ENCODE peak calls at places on chromosomes 12 and 14, in five cellular contexts. One of them, this sample, is unnamed.

GRCh38 chr12:87766044-87766443 is 263.2 kb downstream of the C12orf50 start:
- DNase-seq in HepG2: no peak
- DNase-seq in K562: no peak
- DNase-seq in IMR-90: no peak
- DNase-seq in A549: no peak
- DNase-seq in this sample: no peak

GRCh38 chr14:100747021-100747586 is 20.4 kb downstream of the DLK1 start:
- DNase-seq in HepG2: peak; percentile 55
- DNase-seq in K562: no peak
- DNase-seq in IMR-90: peak; percentile 92
- DNase-seq in A549: peak; percentile 73
- DNase-seq in this sample: no peak

GRCh38 chr14:92942976-92943710 is 20.2 kb downstream of the CHGA start:
- DNase-seq in HepG2: no peak
- DNase-seq in K562: no peak
- DNase-seq in IMR-90: no peak
- DNase-seq in A549: no peak
- DNase-seq in this sample: no peak

GRCh38 chr14:27386391-27386790 is 788.6 kb upstream of the NOVA1 start:
- DNase-seq in HepG2: no peak
- DNase-seq in K562: no peak
- DNase-seq in IMR-90: no peak
- DNase-seq in A549: no peak
- DNase-seq in this sample: no peak

GRCh38 chr12:104571328-104571727 is 114.6 kb downstream of the CHST11 start:
- DNase-seq in HepG2: no peak
- DNase-seq in K562: no peak
- DNase-seq in IMR-90: no peak
- DNase-seq in A549: no peak
- DNase-seq in this sample: no peak

GRCh38 chr12:89619764-89620163 is 88.9 kb downstream of the ATP2B1 start:
- DNase-seq in HepG2: no peak
- DNase-seq in K562: no peak
- DNase-seq in IMR-90: no peak
- DNase-seq in A549: no peak
- DNase-seq in this sample: no peak

GRCh38 chr12:116675339-116676107 is 62.3 kb downstream of the SPRING1 start:
- DNase-seq in HepG2: no peak
- DNase-seq in K562: no peak
- DNase-seq in IMR-90: no peak
- DNase-seq in A549: no peak
- DNase-seq in this sample: no peak

GRCh38 chr14:65101631-65102440 is 481 bp downstream of the MAX start:
- DNase-seq in HepG2: no peak
- DNase-seq in K562: no peak
- DNase-seq in IMR-90: no peak
- DNase-seq in A549: no peak
- DNase-seq in this sample: peak; percentile 57

GRCh38 chr14:73613046-73613383 is 698 bp downstream of the ACOT6 start:
- DNase-seq in HepG2: no peak
- DNase-seq in K562: no peak
- DNase-seq in IMR-90: no peak
- DNase-seq in A549: peak; percentile 52
- DNase-seq in this sample: no peak

GRCh38 chr12:82858534-82858917 is 171.8 kb downstream of the TMTC2 start:
- DNase-seq in HepG2: no peak
- DNase-seq in K562: no peak
- DNase-seq in IMR-90: no peak
- DNase-seq in A549: no peak
- DNase-seq in this sample: no peak

GRCh38 chr14:79513446-79513845 is 697.9 kb downstream of the DIO2 start:
- DNase-seq in HepG2: no peak
- DNase-seq in K562: no peak
- DNase-seq in IMR-90: no peak
- DNase-seq in A549: no peak
- DNase-seq in this sample: no peak

GRCh38 chr14:69657961-69658360 is 46.6 kb downstream of the SUSD6 start:
- DNase-seq in HepG2: peak; percentile 63
- DNase-seq in K562: peak; percentile 20
- DNase-seq in IMR-90: peak; percentile 42
- DNase-seq in A549: no peak
- DNase-seq in this sample: no peak

GRCh38 chr14:104705340-104706047 is 16.1 kb downstream of the INF2 start:
- DNase-seq in HepG2: no peak
- DNase-seq in K562: no peak
- DNase-seq in IMR-90: peak; percentile 19
- DNase-seq in A549: peak; percentile 56
- DNase-seq in this sample: no peak

GRCh38 chr14:57845802-57846531 is 19.9 kb downstream of the SLC35F4 start:
- DNase-seq in HepG2: no peak
- DNase-seq in K562: no peak
- DNase-seq in IMR-90: no peak
- DNase-seq in A549: no peak
- DNase-seq in this sample: no peak

GRCh38 chr12:93785262-93786010 is 108.3 kb downstream of the CRADD start:
- DNase-seq in HepG2: peak; percentile 63
- DNase-seq in K562: peak; percentile 55
- DNase-seq in IMR-90: peak; percentile 97
- DNase-seq in A549: peak; percentile 96
- DNase-seq in this sample: no peak

GRCh38 chr14:53273671-53274072 is 120.5 kb upstream of the DDHD1 start:
- DNase-seq in HepG2: peak; percentile 12
- DNase-seq in K562: peak; percentile 11
- DNase-seq in IMR-90: peak; percentile 10
- DNase-seq in A549: peak; percentile 42
- DNase-seq in this sample: no peak

GRCh38 chr12:66678640-66679268 is at the start of gene GRIP1:
- DNase-seq in HepG2: no peak
- DNase-seq in K562: no peak
- DNase-seq in IMR-90: no peak
- DNase-seq in A549: no peak
- DNase-seq in this sample: no peak

GRCh38 chr12:57355734-57356133 is 75.1 kb downstream of the R3HDM2 start:
- DNase-seq in HepG2: no peak
- DNase-seq in K562: no peak
- DNase-seq in IMR-90: no peak
- DNase-seq in A549: no peak
- DNase-seq in this sample: no peak

GRCh38 chr14:66824251-66824650 is 316.3 kb downstream of the GPHN start:
- DNase-seq in HepG2: no peak
- DNase-seq in K562: no peak
- DNase-seq in IMR-90: no peak
- DNase-seq in A549: no peak
- DNase-seq in this sample: no peak

GRCh38 chr14:80988742-80989429 is 33.5 kb downstream of the TSHR start:
- DNase-seq in HepG2: no peak
- DNase-seq in K562: no peak
- DNase-seq in IMR-90: peak; percentile 30
- DNase-seq in A549: no peak
- DNase-seq in this sample: no peak

GRCh38 chr12:43318002-43318401 is 234.0 kb downstream of the ADAMTS20 start:
- DNase-seq in HepG2: no peak
- DNase-seq in K562: no peak
- DNase-seq in IMR-90: no peak
- DNase-seq in A549: no peak
- DNase-seq in this sample: no peak

GRCh38 chr14:60905930-60906329 is 74.9 kb downstream of the TRMT5 start:
- DNase-seq in HepG2: no peak
- DNase-seq in K562: no peak
- DNase-seq in IMR-90: peak; percentile 38
- DNase-seq in A549: no peak
- DNase-seq in this sample: no peak

GRCh38 chr14:99865408-99865807 is 72.2 kb downstream of the EML1 start:
- DNase-seq in HepG2: no peak
- DNase-seq in K562: no peak
- DNase-seq in IMR-90: no peak
- DNase-seq in A549: no peak
- DNase-seq in this sample: no peak

GRCh38 chr12:10354502-10354901 is 35.3 kb downstream of the KLRK1 start:
- DNase-seq in HepG2: peak; percentile 19
- DNase-seq in K562: no peak
- DNase-seq in IMR-90: no peak
- DNase-seq in A549: no peak
- DNase-seq in this sample: no peak

GRCh38 chr12:58176296-58176869 is 235.0 kb downstream of the ATP23 start:
- DNase-seq in HepG2: peak; percentile 49
- DNase-seq in K562: peak; percentile 15
- DNase-seq in IMR-90: peak; percentile 38
- DNase-seq in A549: peak; percentile 65
- DNase-seq in this sample: peak; percentile 26

GRCh38 chr12:27618836-27619235 is 77.4 kb upstream of the REP15 start:
- DNase-seq in HepG2: no peak
- DNase-seq in K562: no peak
- DNase-seq in IMR-90: peak; percentile 12
- DNase-seq in A549: no peak
- DNase-seq in this sample: no peak

GRCh38 chr14:72549026-72549425 is 344.9 kb downstream of the DPF3 start:
- DNase-seq in HepG2: no peak
- DNase-seq in K562: no peak
- DNase-seq in IMR-90: peak; percentile 22
- DNase-seq in A549: no peak
- DNase-seq in this sample: no peak

GRCh38 chr12:55935742-55936151 is 4.8 kb downstream of the DGKA start:
- DNase-seq in HepG2: no peak
- DNase-seq in K562: no peak
- DNase-seq in IMR-90: no peak
- DNase-seq in A549: no peak
- DNase-seq in this sample: no peak

GRCh38 chr14:101074124-101075024 is 170.9 kb upstream of the RTL1 start:
- DNase-seq in HepG2: no peak
- DNase-seq in K562: no peak
- DNase-seq in IMR-90: no peak
- DNase-seq in A549: no peak
- DNase-seq in this sample: peak; percentile 36

DNA sequence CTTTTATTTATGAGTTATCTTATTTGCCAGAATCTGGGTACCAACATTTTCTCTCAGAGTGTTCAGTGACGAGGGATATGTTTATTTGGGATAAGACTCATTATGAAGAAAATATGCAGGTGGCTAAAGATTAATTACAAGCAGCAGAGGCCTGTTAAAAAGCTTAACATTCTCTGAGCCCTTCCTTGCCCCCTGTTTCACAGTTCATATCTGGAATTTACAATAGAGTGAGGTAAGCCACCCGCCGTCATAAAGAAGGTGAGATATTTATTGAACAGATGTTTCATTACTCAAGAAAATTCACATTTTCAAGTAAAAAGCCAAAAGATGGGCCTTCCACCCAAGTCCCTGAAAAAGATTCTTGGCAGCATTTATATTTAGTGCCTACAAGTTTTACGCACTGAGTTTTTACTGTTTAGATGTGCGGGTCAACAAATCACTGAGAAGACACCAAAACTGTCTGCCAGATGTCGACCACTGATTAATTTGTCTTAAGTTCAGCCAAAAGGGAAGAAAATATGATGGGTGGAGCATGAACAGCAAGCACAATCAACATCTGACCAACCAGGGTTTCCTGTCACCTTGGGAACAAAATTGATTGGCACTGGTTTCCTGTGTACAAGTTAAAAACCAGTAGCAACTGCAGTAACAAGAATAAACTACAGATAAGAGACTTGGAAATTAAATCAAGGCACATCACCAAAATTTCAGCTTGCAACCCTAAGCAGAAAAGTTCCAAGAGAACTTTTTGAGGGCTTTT is 85.5 kb upstream of the PTPRB start:
- DNase-seq in HepG2: no peak
- DNase-seq in K562: no peak
- DNase-seq in IMR-90: no peak
- DNase-seq in A549: no peak
- DNase-seq in this sample: peak; percentile 10
- TF ChIP-seq RFX5 in HepG2: no peak
- TF ChIP-seq RFX5 in K562: no peak
- TF ChIP-seq RFX5 in IMR-90: no peak
- TF ChIP-seq RFX5 in A549: no peak
- TF ChIP-seq RFX5 in this sample: no peak

DNA sequence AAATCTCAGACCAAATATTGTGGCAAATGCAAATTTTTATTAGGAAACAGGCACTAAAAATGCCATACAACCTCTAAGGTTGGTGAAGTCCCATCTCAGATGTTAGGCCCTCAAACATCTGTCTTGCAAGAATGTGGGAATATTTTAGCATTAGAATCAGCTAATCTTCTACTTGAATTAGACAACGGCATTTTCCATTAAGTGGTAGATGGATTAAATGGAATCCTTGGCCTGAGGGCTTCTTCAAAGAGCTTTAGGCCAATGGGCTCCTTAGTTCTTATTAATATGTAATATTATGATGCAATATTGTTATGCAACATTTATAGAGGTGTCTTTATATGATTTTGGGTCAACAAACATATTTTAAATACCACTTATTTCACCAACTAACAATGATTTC is 122.9 kb upstream of the PLEKHA5 start:
- DNase-seq in HepG2: no peak
- DNase-seq in K562: no peak
- DNase-seq in IMR-90: no peak
- DNase-seq in A549: no peak
- DNase-seq in this sample: no peak
- TF ChIP-seq RFX5 in HepG2: no peak
- TF ChIP-seq RFX5 in K562: no peak
- TF ChIP-seq RFX5 in IMR-90: no peak
- TF ChIP-seq RFX5 in A549: no peak
- TF ChIP-seq RFX5 in this sample: no peak

DNA sequence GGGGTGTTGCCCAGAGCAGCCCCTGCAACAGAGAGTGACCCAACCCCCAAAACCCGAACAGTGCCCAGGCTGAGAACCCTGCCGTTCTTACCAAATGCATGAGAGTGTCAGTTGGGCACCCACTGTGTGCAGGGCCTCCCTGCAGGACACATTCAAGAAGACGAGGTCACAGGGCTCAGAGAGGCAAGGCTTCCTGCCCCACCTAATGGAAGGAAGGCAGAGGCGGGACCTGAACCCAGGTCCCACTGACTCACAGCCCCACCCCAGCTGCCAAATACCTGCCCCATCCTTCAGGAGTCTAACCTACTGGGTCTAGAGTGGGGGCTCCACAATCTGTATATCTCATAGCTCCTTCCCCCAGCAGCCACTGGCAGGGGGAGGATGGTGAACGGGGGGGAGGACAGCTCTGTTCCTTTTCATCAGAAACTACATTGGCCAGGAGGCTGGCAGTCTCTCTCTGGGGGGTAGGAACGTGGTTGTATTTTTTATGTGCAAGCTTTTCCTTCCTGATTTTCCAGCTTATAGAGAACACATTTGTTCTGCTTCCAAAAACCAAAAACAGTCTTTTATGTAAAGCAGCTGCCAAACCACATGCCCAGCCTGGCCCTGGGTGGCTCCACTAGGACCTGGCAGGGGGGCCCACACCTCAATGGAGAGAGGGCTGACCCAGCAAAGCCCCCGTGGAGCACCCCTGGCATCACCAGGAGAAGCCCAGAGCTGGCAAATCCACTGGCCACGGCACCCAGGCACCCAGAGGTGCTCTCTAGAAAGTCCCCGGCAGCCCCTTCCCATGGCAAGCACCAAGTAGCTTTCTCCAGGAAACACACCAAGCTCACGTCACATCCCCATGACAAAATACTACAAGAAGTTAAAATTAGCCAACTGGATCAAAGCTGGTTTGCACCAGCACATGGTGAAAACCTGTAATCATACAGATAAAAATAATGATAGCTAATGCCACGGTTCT is 17.0 kb downstream of the NCOR2 start:
- DNase-seq in HepG2: no peak
- DNase-seq in K562: no peak
- DNase-seq in IMR-90: no peak
- DNase-seq in A549: no peak
- DNase-seq in this sample: no peak
- TF ChIP-seq RFX5 in HepG2: no peak
- TF ChIP-seq RFX5 in K562: no peak
- TF ChIP-seq RFX5 in IMR-90: no peak
- TF ChIP-seq RFX5 in A549: no peak
- TF ChIP-seq RFX5 in this sample: no peak

GRCh38 chr12:113184098-113184899 is 979 bp downstream of the DDX54 start:
- DNase-seq in HepG2: no peak
- DNase-seq in K562: no peak
- DNase-seq in IMR-90: no peak
- DNase-seq in A549: no peak
- DNase-seq in this sample: no peak
- TF ChIP-seq RFX5 in HepG2: no peak
- TF ChIP-seq RFX5 in K562: no peak
- TF ChIP-seq RFX5 in IMR-90: no peak
- TF ChIP-seq RFX5 in A549: no peak
- TF ChIP-seq RFX5 in this sample: no peak